ENCODE peak calls at places on chromosome 1, in ten cellular contexts. One of them, this sample, is unnamed.
A peak's percentile ranks its signal among the peaks of the same experiment; 100 is the strongest.

GRCh38 chr1:33686551-33686950 is 177.3 kb upstream of the HMGB4 start:
- DNase-seq in naive thymus-derived CD4-positive, alpha-beta T cell: no peak
- DNase-seq in HCT116: no peak
- DNase-seq in esophagus squamous epithelium: no peak
- DNase-seq in stomach: no peak
- DNase-seq in Panc1: no peak
- DNase-seq in endothelial cell of umbilical vein: no peak
- DNase-seq in uterus: no peak
- DNase-seq in cardiac muscle cell: no peak
- DNase-seq in CD8-positive, alpha-beta memory T cell: no peak
- DNase-seq in this sample: no peak

GRCh38 chr1:201633811-201634210 is 94.9 kb downstream of the NAV1 start:
- DNase-seq in CD8-positive, alpha-beta memory T cell: no peak
- DNase-seq in cardiac muscle cell: no peak
- DNase-seq in stomach: no peak
- DNase-seq in uterus: no peak
- DNase-seq in esophagus squamous epithelium: no peak
- DNase-seq in HCT116: no peak
- DNase-seq in Panc1: no peak
- DNase-seq in endothelial cell of umbilical vein: no peak
- DNase-seq in naive thymus-derived CD4-positive, alpha-beta T cell: no peak
- DNase-seq in this sample: no peak

GRCh38 chr1:64920936-64921589 is 45.3 kb downstream of the JAK1 start:
- DNase-seq in endothelial cell of umbilical vein: peak; percentile 88
- DNase-seq in cardiac muscle cell: no peak
- DNase-seq in HCT116: no peak
- DNase-seq in CD8-positive, alpha-beta memory T cell: no peak
- DNase-seq in stomach: no peak
- DNase-seq in naive thymus-derived CD4-positive, alpha-beta T cell: no peak
- DNase-seq in Panc1: no peak
- DNase-seq in uterus: no peak
- DNase-seq in esophagus squamous epithelium: no peak
- DNase-seq in this sample: no peak

GRCh38 chr1:151369621-151370048 is 2.9 kb downstream of the SELENBP1 start:
- DNase-seq in stomach: no peak
- DNase-seq in Panc1: no peak
- DNase-seq in cardiac muscle cell: no peak
- DNase-seq in esophagus squamous epithelium: no peak
- DNase-seq in CD8-positive, alpha-beta memory T cell: no peak
- DNase-seq in HCT116: no peak
- DNase-seq in naive thymus-derived CD4-positive, alpha-beta T cell: no peak
- DNase-seq in endothelial cell of umbilical vein: no peak
- DNase-seq in uterus: peak; percentile 23
- DNase-seq in this sample: no peak

GRCh38 chr1:213600879-213601278 is 386.9 kb upstream of the PROX1 start:
- DNase-seq in HCT116: no peak
- DNase-seq in endothelial cell of umbilical vein: no peak
- DNase-seq in uterus: no peak
- DNase-seq in cardiac muscle cell: no peak
- DNase-seq in esophagus squamous epithelium: no peak
- DNase-seq in stomach: no peak
- DNase-seq in naive thymus-derived CD4-positive, alpha-beta T cell: no peak
- DNase-seq in CD8-positive, alpha-beta memory T cell: no peak
- DNase-seq in Panc1: no peak
- DNase-seq in this sample: no peak

GRCh38 chr1:174074757-174075156 is 52.6 kb upstream of the RC3H1 start:
- DNase-seq in HCT116: no peak
- DNase-seq in esophagus squamous epithelium: no peak
- DNase-seq in naive thymus-derived CD4-positive, alpha-beta T cell: no peak
- DNase-seq in CD8-positive, alpha-beta memory T cell: no peak
- DNase-seq in Panc1: no peak
- DNase-seq in uterus: no peak
- DNase-seq in stomach: no peak
- DNase-seq in endothelial cell of umbilical vein: peak; percentile 33
- DNase-seq in cardiac muscle cell: no peak
- DNase-seq in this sample: no peak

GRCh38 chr1:54409156-54410142 is 3.3 kb upstream of the SSBP3 start:
- DNase-seq in naive thymus-derived CD4-positive, alpha-beta T cell: no peak
- DNase-seq in cardiac muscle cell: no peak
- DNase-seq in esophagus squamous epithelium: no peak
- DNase-seq in endothelial cell of umbilical vein: no peak
- DNase-seq in CD8-positive, alpha-beta memory T cell: peak; percentile 16
- DNase-seq in stomach: peak; percentile 28
- DNase-seq in HCT116: no peak
- DNase-seq in Panc1: no peak
- DNase-seq in uterus: no peak
- DNase-seq in this sample: no peak

GRCh38 chr1:227556288-227556687 is 7.1 kb upstream of the ZNF678 start:
- DNase-seq in CD8-positive, alpha-beta memory T cell: no peak
- DNase-seq in stomach: no peak
- DNase-seq in esophagus squamous epithelium: no peak
- DNase-seq in HCT116: no peak
- DNase-seq in naive thymus-derived CD4-positive, alpha-beta T cell: no peak
- DNase-seq in cardiac muscle cell: no peak
- DNase-seq in uterus: no peak
- DNase-seq in endothelial cell of umbilical vein: no peak
- DNase-seq in Panc1: no peak
- DNase-seq in this sample: no peak

GRCh38 chr1:58767143-58767542 is 16.7 kb downstream of the JUN start:
- DNase-seq in endothelial cell of umbilical vein: no peak
- DNase-seq in CD8-positive, alpha-beta memory T cell: no peak
- DNase-seq in uterus: no peak
- DNase-seq in Panc1: no peak
- DNase-seq in cardiac muscle cell: no peak
- DNase-seq in HCT116: no peak
- DNase-seq in naive thymus-derived CD4-positive, alpha-beta T cell: no peak
- DNase-seq in stomach: no peak
- DNase-seq in esophagus squamous epithelium: no peak
- DNase-seq in this sample: no peak

GRCh38 chr1:58768971-58769808 is 14.7 kb downstream of the JUN start:
- DNase-seq in naive thymus-derived CD4-positive, alpha-beta T cell: no peak
- DNase-seq in HCT116: no peak
- DNase-seq in stomach: peak; percentile 85
- DNase-seq in esophagus squamous epithelium: no peak
- DNase-seq in endothelial cell of umbilical vein: peak; percentile 74
- DNase-seq in uterus: peak; percentile 80
- DNase-seq in cardiac muscle cell: peak; percentile 77
- DNase-seq in CD8-positive, alpha-beta memory T cell: peak; percentile 4
- DNase-seq in Panc1: no peak
- DNase-seq in this sample: no peak

GRCh38 chr1:58768332-58768731 is 15.5 kb downstream of the JUN start:
- DNase-seq in esophagus squamous epithelium: no peak
- DNase-seq in CD8-positive, alpha-beta memory T cell: no peak
- DNase-seq in stomach: no peak
- DNase-seq in naive thymus-derived CD4-positive, alpha-beta T cell: no peak
- DNase-seq in cardiac muscle cell: no peak
- DNase-seq in endothelial cell of umbilical vein: no peak
- DNase-seq in HCT116: no peak
- DNase-seq in uterus: no peak
- DNase-seq in Panc1: no peak
- DNase-seq in this sample: no peak

GRCh38 chr1:58773406-58773840 is 10.4 kb downstream of the JUN start:
- DNase-seq in uterus: peak; percentile 24
- DNase-seq in endothelial cell of umbilical vein: peak; percentile 97
- DNase-seq in CD8-positive, alpha-beta memory T cell: no peak
- DNase-seq in esophagus squamous epithelium: no peak
- DNase-seq in cardiac muscle cell: peak; percentile 66
- DNase-seq in HCT116: no peak
- DNase-seq in Panc1: no peak
- DNase-seq in naive thymus-derived CD4-positive, alpha-beta T cell: no peak
- DNase-seq in stomach: peak; percentile 76
- DNase-seq in this sample: no peak

GRCh38 chr1:58769809-58770345 is 14.0 kb downstream of the JUN start:
- DNase-seq in CD8-positive, alpha-beta memory T cell: no peak
- DNase-seq in Panc1: no peak
- DNase-seq in uterus: no peak
- DNase-seq in naive thymus-derived CD4-positive, alpha-beta T cell: no peak
- DNase-seq in cardiac muscle cell: no peak
- DNase-seq in esophagus squamous epithelium: no peak
- DNase-seq in stomach: no peak
- DNase-seq in endothelial cell of umbilical vein: no peak
- DNase-seq in HCT116: no peak
- DNase-seq in this sample: no peak
- H3K27ac ChIP-seq in CD8-positive, alpha-beta memory T cell: no peak overlapping the region
- H3K27ac ChIP-seq in Panc1: no peak overlapping the region
- H3K27ac ChIP-seq in uterus: peak overlapping the region; percentile 46
- H3K27ac ChIP-seq in naive thymus-derived CD4-positive, alpha-beta T cell: no peak overlapping the region
- H3K27ac ChIP-seq in cardiac muscle cell: no peak overlapping the region
- H3K27ac ChIP-seq in esophagus squamous epithelium: no peak overlapping the region
- H3K27ac ChIP-seq in stomach: no peak overlapping the region
- H3K27ac ChIP-seq in endothelial cell of umbilical vein: no peak overlapping the region
- H3K27ac ChIP-seq in HCT116: no peak overlapping the region
- H3K27ac ChIP-seq in this sample: no peak overlapping the region

DNA sequence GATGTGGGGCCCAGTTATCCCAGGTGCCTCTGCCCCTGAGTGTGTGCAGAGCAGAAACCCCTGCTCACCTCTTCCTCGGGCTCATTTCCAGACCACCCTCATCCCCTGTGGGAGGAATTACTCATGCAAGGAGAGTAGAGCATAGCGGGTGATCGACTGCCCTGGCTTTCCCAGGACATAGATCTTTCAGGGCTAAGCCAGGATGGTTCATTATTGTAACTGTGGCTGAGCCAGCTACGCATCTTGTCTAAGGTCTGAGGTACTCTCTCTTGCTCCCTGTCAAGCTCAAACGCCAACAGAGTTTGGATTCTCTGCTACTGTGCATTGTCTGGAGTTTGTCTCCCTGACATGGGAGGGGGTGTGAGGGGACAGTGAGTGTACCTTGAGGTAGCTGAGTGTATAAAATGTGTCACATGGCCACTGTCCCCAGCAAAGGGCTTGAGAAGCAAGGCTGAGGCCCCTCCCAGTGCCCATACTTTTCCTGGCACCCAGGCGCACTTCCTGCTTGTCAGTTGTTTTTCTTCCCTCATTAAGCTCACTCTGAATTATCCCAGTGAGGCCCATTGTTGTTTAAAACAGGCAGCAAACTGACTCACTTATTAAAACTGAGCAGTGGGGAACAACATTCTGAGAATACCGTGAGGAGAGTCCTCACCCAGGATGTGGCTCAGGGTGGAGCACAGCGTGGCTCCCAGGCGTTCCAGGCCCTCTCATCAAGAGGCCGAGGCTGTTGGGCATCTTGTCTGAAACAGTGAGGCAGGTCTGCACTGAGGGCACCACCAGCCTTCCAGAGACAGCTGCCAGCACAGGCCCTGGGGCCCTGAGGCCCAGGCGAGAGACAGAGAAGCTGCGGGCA is 92.9 kb downstream of the LAMC2 start:
- DNase-seq in stomach: peak; percentile 17
- DNase-seq in cardiac muscle cell: no peak
- DNase-seq in uterus: no peak
- DNase-seq in esophagus squamous epithelium: no peak
- DNase-seq in HCT116: no peak
- DNase-seq in naive thymus-derived CD4-positive, alpha-beta T cell: no peak
- DNase-seq in CD8-positive, alpha-beta memory T cell: no peak
- DNase-seq in Panc1: no peak
- DNase-seq in endothelial cell of umbilical vein: peak; percentile 75
- DNase-seq in this sample: no peak
- H3K4me1 ChIP-seq in stomach: no peaks in the 10 kb centered on the region
- H3K4me1 ChIP-seq in cardiac muscle cell: no peaks in the 10 kb centered on the region
- H3K4me1 ChIP-seq in uterus: no peaks in the 10 kb centered on the region
- H3K4me1 ChIP-seq in esophagus squamous epithelium: peaks cover 11% of the 10 kb centered on the region
- H3K4me1 ChIP-seq in HCT116: no peaks in the 10 kb centered on the region
- H3K4me1 ChIP-seq in naive thymus-derived CD4-positive, alpha-beta T cell: no peaks in the 10 kb centered on the region
- H3K4me1 ChIP-seq in CD8-positive, alpha-beta memory T cell: no peaks in the 10 kb centered on the region
- H3K4me1 ChIP-seq in Panc1: no peaks in the 10 kb centered on the region
- H3K4me1 ChIP-seq in endothelial cell of umbilical vein: peaks cover 12% of the 10 kb centered on the region
- H3K4me1 ChIP-seq in this sample: no peaks in the 10 kb centered on the region

GRCh38 chr1:101290119-101290921 is 53.5 kb downstream of the S1PR1 start:
- DNase-seq in esophagus squamous epithelium: no peak
- DNase-seq in HCT116: no peak
- DNase-seq in Panc1: no peak
- DNase-seq in cardiac muscle cell: no peak
- DNase-seq in uterus: no peak
- DNase-seq in stomach: no peak
- DNase-seq in CD8-positive, alpha-beta memory T cell: no peak
- DNase-seq in naive thymus-derived CD4-positive, alpha-beta T cell: no peak
- DNase-seq in endothelial cell of umbilical vein: no peak
- DNase-seq in this sample: no peak

GRCh38 chr1:101290922-101291561 is 54.2 kb downstream of the S1PR1 start:
- DNase-seq in esophagus squamous epithelium: no peak
- DNase-seq in stomach: no peak
- DNase-seq in HCT116: no peak
- DNase-seq in uterus: no peak
- DNase-seq in Panc1: no peak
- DNase-seq in endothelial cell of umbilical vein: no peak
- DNase-seq in naive thymus-derived CD4-positive, alpha-beta T cell: no peak
- DNase-seq in cardiac muscle cell: no peak
- DNase-seq in CD8-positive, alpha-beta memory T cell: no peak
- DNase-seq in this sample: no peak

GRCh38 chr1:101288491-101288944 is 51.7 kb downstream of the S1PR1 start:
- DNase-seq in uterus: peak; percentile 52
- DNase-seq in HCT116: peak; percentile 72
- DNase-seq in CD8-positive, alpha-beta memory T cell: peak; percentile 69
- DNase-seq in stomach: peak; percentile 76
- DNase-seq in cardiac muscle cell: peak; percentile 81
- DNase-seq in esophagus squamous epithelium: no peak
- DNase-seq in endothelial cell of umbilical vein: peak; percentile 97
- DNase-seq in naive thymus-derived CD4-positive, alpha-beta T cell: peak; percentile 71
- DNase-seq in Panc1: peak; percentile 71
- DNase-seq in this sample: peak; percentile 80

GRCh38 chr1:101293461-101294045 is 56.7 kb downstream of the S1PR1 start:
- DNase-seq in cardiac muscle cell: no peak
- DNase-seq in uterus: no peak
- DNase-seq in stomach: no peak
- DNase-seq in endothelial cell of umbilical vein: no peak
- DNase-seq in CD8-positive, alpha-beta memory T cell: peak; percentile 43
- DNase-seq in esophagus squamous epithelium: no peak
- DNase-seq in HCT116: no peak
- DNase-seq in Panc1: no peak
- DNase-seq in naive thymus-derived CD4-positive, alpha-beta T cell: no peak
- DNase-seq in this sample: no peak

GRCh38 chr1:101291562-101292035 is 54.8 kb downstream of the S1PR1 start:
- DNase-seq in esophagus squamous epithelium: no peak
- DNase-seq in cardiac muscle cell: peak; percentile 30
- DNase-seq in stomach: no peak
- DNase-seq in Panc1: no peak
- DNase-seq in endothelial cell of umbilical vein: peak; percentile 93
- DNase-seq in CD8-positive, alpha-beta memory T cell: peak; percentile 34
- DNase-seq in naive thymus-derived CD4-positive, alpha-beta T cell: peak; percentile 63
- DNase-seq in uterus: no peak
- DNase-seq in HCT116: no peak
- DNase-seq in this sample: peak; percentile 62
- H3K4me3 ChIP-seq in esophagus squamous epithelium: no peak overlapping the region
- H3K4me3 ChIP-seq in cardiac muscle cell: no peak overlapping the region
- H3K4me3 ChIP-seq in stomach: no peak overlapping the region
- H3K4me3 ChIP-seq in Panc1: no peak overlapping the region
- H3K4me3 ChIP-seq in endothelial cell of umbilical vein: no peak overlapping the region
- H3K4me3 ChIP-seq in CD8-positive, alpha-beta memory T cell: no peak overlapping the region
- H3K4me3 ChIP-seq in naive thymus-derived CD4-positive, alpha-beta T cell: no peak overlapping the region
- H3K4me3 ChIP-seq in uterus: no peak overlapping the region
- H3K4me3 ChIP-seq in HCT116: no peak overlapping the region
- H3K4me3 ChIP-seq in this sample: peak overlapping the region; percentile 5

GRCh38 chr1:17096584-17096983 is 22.7 kb downstream of the PADI2 start:
- DNase-seq in cardiac muscle cell: no peak
- DNase-seq in naive thymus-derived CD4-positive, alpha-beta T cell: no peak
- DNase-seq in uterus: no peak
- DNase-seq in endothelial cell of umbilical vein: no peak
- DNase-seq in stomach: no peak
- DNase-seq in CD8-positive, alpha-beta memory T cell: no peak
- DNase-seq in HCT116: no peak
- DNase-seq in Panc1: no peak
- DNase-seq in esophagus squamous epithelium: no peak
- DNase-seq in this sample: no peak

GRCh38 chr1:17098440-17099317 is 20.6 kb downstream of the PADI2 start:
- DNase-seq in Panc1: no peak
- DNase-seq in HCT116: no peak
- DNase-seq in cardiac muscle cell: no peak
- DNase-seq in CD8-positive, alpha-beta memory T cell: no peak
- DNase-seq in uterus: no peak
- DNase-seq in endothelial cell of umbilical vein: no peak
- DNase-seq in esophagus squamous epithelium: no peak
- DNase-seq in naive thymus-derived CD4-positive, alpha-beta T cell: no peak
- DNase-seq in stomach: no peak
- DNase-seq in this sample: no peak

GRCh38 chr1:17097787-17098186 is 21.5 kb downstream of the PADI2 start:
- DNase-seq in naive thymus-derived CD4-positive, alpha-beta T cell: no peak
- DNase-seq in CD8-positive, alpha-beta memory T cell: no peak
- DNase-seq in HCT116: no peak
- DNase-seq in esophagus squamous epithelium: no peak
- DNase-seq in Panc1: no peak
- DNase-seq in endothelial cell of umbilical vein: no peak
- DNase-seq in uterus: no peak
- DNase-seq in cardiac muscle cell: no peak
- DNase-seq in stomach: no peak
- DNase-seq in this sample: no peak

GRCh38 chr1:17094664-17095063 is 24.6 kb downstream of the PADI2 start:
- DNase-seq in Panc1: no peak
- DNase-seq in uterus: no peak
- DNase-seq in endothelial cell of umbilical vein: no peak
- DNase-seq in CD8-positive, alpha-beta memory T cell: no peak
- DNase-seq in HCT116: no peak
- DNase-seq in esophagus squamous epithelium: no peak
- DNase-seq in cardiac muscle cell: no peak
- DNase-seq in naive thymus-derived CD4-positive, alpha-beta T cell: no peak
- DNase-seq in stomach: no peak
- DNase-seq in this sample: no peak

DNA sequence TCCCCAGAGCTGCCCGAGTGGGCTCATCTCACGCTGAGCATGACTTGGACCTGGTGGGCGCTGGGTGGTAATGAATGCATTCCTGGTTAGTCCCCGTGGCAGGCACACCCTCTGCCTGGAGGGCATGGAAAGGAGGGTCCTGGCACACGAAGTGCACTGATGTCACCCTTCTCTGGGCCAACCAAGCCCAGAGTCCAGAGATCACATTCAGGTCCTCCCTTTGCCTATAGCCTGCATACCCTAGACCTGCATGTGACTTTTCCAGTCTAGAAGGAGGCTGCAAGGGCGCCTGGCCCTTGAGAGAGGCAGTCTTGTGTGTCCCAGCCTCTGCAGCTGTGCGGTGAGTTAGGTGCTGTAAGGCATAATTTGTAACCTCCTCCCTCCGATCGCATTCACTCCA is 22.1 kb downstream of the PADI2 start:
- DNase-seq in endothelial cell of umbilical vein: no peak
- DNase-seq in cardiac muscle cell: no peak
- DNase-seq in Panc1: no peak
- DNase-seq in uterus: no peak
- DNase-seq in esophagus squamous epithelium: no peak
- DNase-seq in naive thymus-derived CD4-positive, alpha-beta T cell: no peak
- DNase-seq in HCT116: no peak
- DNase-seq in CD8-positive, alpha-beta memory T cell: no peak
- DNase-seq in stomach: no peak
- DNase-seq in this sample: no peak
- H3K27ac ChIP-seq in endothelial cell of umbilical vein: no peak overlapping the region
- H3K27ac ChIP-seq in cardiac muscle cell: no peak overlapping the region
- H3K27ac ChIP-seq in Panc1: no peak overlapping the region
- H3K27ac ChIP-seq in uterus: no peak overlapping the region
- H3K27ac ChIP-seq in esophagus squamous epithelium: no peak overlapping the region
- H3K27ac ChIP-seq in naive thymus-derived CD4-positive, alpha-beta T cell: no peak overlapping the region
- H3K27ac ChIP-seq in HCT116: no peak overlapping the region
- H3K27ac ChIP-seq in CD8-positive, alpha-beta memory T cell: no peak overlapping the region
- H3K27ac ChIP-seq in stomach: peak overlapping the region; percentile 64
- H3K27ac ChIP-seq in this sample: no peak overlapping the region